ENCODE peak calls at places on chromosomes 1 and 21, in seven cellular contexts. A is epithelial cell of esophagus, U is adrenal gland, N is GM23338, C is astrocyte of the spinal cord, K is AG04450, E is HFF-Myc. P is an unnamed sample.

GRCh38 chr1:31410871-31411270 is 2.1 kb upstream of the SERINC2 start:
- DNase-seq in A (no peak), U (no peak), N (no peak), C (no peak), K (no peak), E (no peak), P (no peak)

GRCh38 chr1:151616505-151616849 is 4.6 kb downstream of the SNX27 start:
- DNase-seq in A (peak), U (no peak), N (no peak), C (no peak), K (no peak), E (no peak), P (peak)

GRCh38 chr1:243620096-243620495 is 229.9 kb downstream of the AKT3 start:
- DNase-seq in A (no peak), U (no peak), N (no peak), C (no peak), K (no peak), E (no peak), P (no peak)

GRCh38 chr1:1080122-1080753 is 6.1 kb upstream of the RNF223 start:
- DNase-seq in A (peak), U (peak), N (peak), C (no peak), K (no peak), E (peak), P (peak)

GRCh38 chr1:46171872-46172271 is 3.0 kb upstream of the TSPAN1 start:
- DNase-seq in A (peak), U (no peak), N (peak), C (no peak), K (no peak), E (no peak), P (no peak)

GRCh38 chr1:84117868-84118267 is 26.2 kb upstream of the PRKACB start:
- DNase-seq in A (peak), U (no peak), N (peak), C (peak), K (peak), E (no peak), P (peak)

GRCh38 chr21:35332841-35333426 is 283.8 kb upstream of the RUNX1 start:
- DNase-seq in A (no peak), U (no peak), N (no peak), C (no peak), K (no peak), E (no peak), P (no peak)

GRCh38 chr1:54972436-54972835 is 8.0 kb upstream of the TMEM61 start:
- DNase-seq in A (no peak), U (no peak), N (no peak), C (no peak), K (no peak), E (no peak), P (no peak)

GRCh38 chr1:43913051-43913501 is 20.5 kb upstream of the ARTN start:
- DNase-seq in A (no peak), U (no peak), N (no peak), C (no peak), K (no peak), E (no peak), P (peak)

GRCh38 chr1:169072945-169073725 is 33.4 kb upstream of the ATP1B1 start:
- DNase-seq in A (peak), U (no peak), N (no peak), C (no peak), K (no peak), E (no peak), P (no peak)

GRCh38 chr1:230067441-230067870 is 418 bp downstream of the GALNT2 start:
- DNase-seq in A (peak), U (peak), N (peak), C (no peak), K (no peak), E (no peak), P (peak)

GRCh38 chr21:37530901-37531351 is 164.4 kb downstream of the DYRK1A start:
- DNase-seq in A (no peak), U (no peak), N (no peak), C (no peak), K (no peak), E (no peak), P (no peak)

GRCh38 chr1:214451591-214451990 is 99.8 kb downstream of the PTPN14 start:
- DNase-seq in A (peak), U (no peak), N (no peak), C (no peak), K (no peak), E (no peak), P (no peak)

GRCh38 chr1:152565535-152566215 is 905 bp downstream of the LCE3E start:
- DNase-seq in A (no peak), U (no peak), N (no peak), C (no peak), K (no peak), E (no peak), P (no peak)

GRCh38 chr1:6490181-6491075 is 1.0 kb downstream of the PLEKHG5 start:
- DNase-seq in A (peak), U (peak), N (peak), C (peak), K (peak), E (peak), P (peak)

GRCh38 chr1:167081594-167081993 is 8.6 kb downstream of the GPA33 start:
- DNase-seq in A (no peak), U (no peak), N (no peak), C (no peak), K (no peak), E (no peak), P (no peak)

GRCh38 chr1:62879962-62880361 is 96.0 kb downstream of the ATG4C start:
- DNase-seq in A (no peak), U (no peak), N (no peak), C (no peak), K (no peak), E (no peak), P (no peak)

GRCh38 chr1:194252189-194252588 is 1065.8 kb upstream of the B3GALT2 start:
- DNase-seq in A (no peak), U (no peak), N (no peak), C (no peak), K (peak), E (peak), P (no peak)

GRCh38 chr1:227903061-227903521 is 44.6 kb downstream of the WNT9A start:
- DNase-seq in A (no peak), U (no peak), N (no peak), C (no peak), K (no peak), E (no peak), P (no peak)

GRCh38 chr1:204989266-204990058 is 53.5 kb upstream of the CNTN2 start:
- DNase-seq in A (peak), U (peak), N (peak), C (peak), K (peak), E (peak), P (peak)

GRCh38 chr1:14320986-14321385 is 277.5 kb upstream of the KAZN start:
- DNase-seq in A (no peak), U (no peak), N (no peak), C (no peak), K (no peak), E (no peak), P (no peak)

GRCh38 chr21:42557420-42557819 is 43.8 kb downstream of the SLC37A1 start:
- DNase-seq in A (no peak), U (no peak), N (no peak), C (no peak), K (no peak), E (no peak), P (no peak)

GRCh38 chr21:39686636-39687035 is 58.3 kb upstream of the IGSF5 start:
- DNase-seq in A (no peak), U (no peak), N (no peak), C (no peak), K (no peak), E (no peak), P (no peak)

GRCh38 chr1:97145321-97145956 is 423.9 kb downstream of the PTBP2 start:
- DNase-seq in A (no peak), U (no peak), N (no peak), C (peak), K (no peak), E (peak), P (peak)

GRCh38 chr1:13699510-13699909 is 478 bp upstream of the PRDM2 start:
- DNase-seq in A (peak), U (peak), N (peak), C (no peak), K (no peak), E (peak), P (no peak)

GRCh38 chr21:42851812-42852665 is 27.3 kb downstream of the WDR4 start:
- DNase-seq in A (no peak), U (no peak), N (no peak), C (no peak), K (no peak), E (no peak), P (no peak)

GRCh38 chr1:156444407-156445001 is 56.1 kb downstream of the MEF2D start:
- DNase-seq in A (peak), U (no peak), N (peak), C (no peak), K (no peak), E (no peak), P (peak)

GRCh38 chr1:215079456-215079855 is 3.1 kb upstream of the KCNK2 start:
- DNase-seq in A (no peak), U (no peak), N (no peak), C (no peak), K (no peak), E (no peak), P (peak)

GRCh38 chr1:51329443-51330325 is 678 bp downstream of the TTC39A start:
- DNase-seq in A (no peak), U (peak), N (no peak), C (no peak), K (no peak), E (no peak), P (no peak)

GRCh38 chr1:180925471-180926051 is 12.9 kb downstream of the KIAA1614 start:
- DNase-seq in A (no peak), U (no peak), N (peak), C (no peak), K (no peak), E (no peak), P (no peak)

GRCh38 chr1:228373681-228374571 is 32.7 kb downstream of the TRIM11 start:
- DNase-seq in A (no peak), U (peak), N (no peak), C (no peak), K (no peak), E (no peak), P (no peak)

GRCh38 chr21:42533306-42533962 is 19.8 kb downstream of the SLC37A1 start:
- DNase-seq in A (no peak), U (no peak), N (no peak), C (no peak), K (no peak), E (no peak), P (no peak)

GRCh38 chr1:112506731-112507130 is 2.0 kb upstream of the WNT2B start:
- DNase-seq in A (no peak), U (no peak), N (no peak), C (no peak), K (no peak), E (no peak), P (no peak)

DNA sequence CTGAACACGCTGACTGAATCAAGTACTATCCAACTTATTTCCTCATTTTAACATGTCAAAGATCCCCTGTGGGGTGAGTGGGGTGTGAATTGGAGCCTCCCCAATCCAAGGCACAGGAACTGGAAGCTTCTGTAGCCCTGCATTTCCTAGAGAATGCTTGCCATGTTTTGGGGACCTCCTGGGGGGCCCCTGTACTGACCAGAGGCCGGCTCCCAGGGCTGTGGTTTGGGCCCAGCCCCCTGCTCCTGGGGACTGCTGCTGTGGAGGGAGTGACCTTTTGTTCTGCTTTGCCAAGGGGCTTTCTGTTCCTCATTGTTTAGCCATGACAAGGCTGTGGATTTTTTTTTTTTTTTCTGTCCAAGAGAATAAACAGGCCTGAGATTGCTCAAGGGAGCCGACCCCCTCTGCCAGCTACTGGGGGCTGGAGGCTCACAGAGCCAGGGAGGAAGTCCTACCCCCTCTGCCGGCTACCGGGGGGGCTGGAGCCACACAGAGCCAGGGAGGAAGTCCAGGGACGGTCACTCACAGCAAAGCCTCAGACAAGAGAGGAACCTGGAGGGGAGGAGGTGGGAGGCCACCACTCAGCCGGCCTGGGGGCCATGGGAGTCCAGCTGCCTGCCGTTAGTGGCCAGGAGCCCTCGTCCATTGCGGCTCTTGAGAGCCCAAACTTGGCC is 17.4 kb downstream of the TNFRSF1B start:
- DNase-seq in A (no peak), U (peak), N (no peak), C (peak), K (peak), E (no peak), P (peak)
- TF ChIP-seq CTCF in A (no peak), U (no peak), N (no peak), C (peak), K (peak), E (no peak), P (peak)

GRCh38 chr1:150560986-150561829 is 12.0 kb downstream of the ADAMTSL4 start:
- DNase-seq in A (peak), U (peak), N (peak), C (peak), K (peak), E (peak), P (peak)

GRCh38 chr1:150559627-150560010 is 10.4 kb downstream of the ADAMTSL4 start:
- DNase-seq in A (no peak), U (no peak), N (no peak), C (no peak), K (no peak), E (no peak), P (no peak)

GRCh38 chr1:150560011-150560438 is 10.8 kb downstream of the ADAMTSL4 start:
- DNase-seq in A (peak), U (peak), N (peak), C (peak), K (no peak), E (no peak), P (peak)

GRCh38 chr1:150561830-150562367 is 12.7 kb downstream of the ADAMTSL4 start:
- DNase-seq in A (peak), U (peak), N (peak), C (peak), K (peak), E (peak), P (peak)

DNA sequence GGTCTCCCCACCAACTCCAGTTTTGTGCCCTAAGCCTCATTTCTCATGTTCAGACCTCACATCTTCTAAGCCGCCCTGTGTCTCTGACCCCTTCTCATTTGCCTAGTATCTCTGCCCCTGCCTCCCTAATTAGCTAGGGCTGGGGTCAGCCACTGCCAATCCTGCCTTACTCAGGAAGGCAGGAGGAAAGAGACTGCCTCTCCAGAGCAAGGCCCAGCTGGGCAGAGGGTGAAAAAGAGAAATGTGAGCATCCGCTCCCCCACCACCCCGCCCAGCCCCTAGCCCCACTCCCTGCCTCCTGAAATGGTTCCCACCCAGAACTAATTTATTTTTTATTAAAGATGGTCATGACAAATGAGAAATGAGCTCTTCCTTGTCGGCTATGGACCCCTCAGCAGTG is 11.4 kb downstream of the ADAMTSL4 start:
- DNase-seq in A (no peak), U (no peak), N (peak), C (no peak), K (no peak), E (no peak), P (no peak)
- H3K4me3 ChIP-seq in A (peak), U (no peak), N (peak), C (peak), K (peak), E (peak), P (peak)

GRCh38 chr1:173128737-173129136 is 78.0 kb upstream of the TNFSF18 start:
- DNase-seq in A (peak), U (no peak), N (no peak), C (no peak), K (no peak), E (no peak), P (no peak)
- TF ChIP-seq CTCF in A (no peak), U (no peak), N (no peak), C (no peak), K (no peak), E (no peak), P (no peak)

DNA sequence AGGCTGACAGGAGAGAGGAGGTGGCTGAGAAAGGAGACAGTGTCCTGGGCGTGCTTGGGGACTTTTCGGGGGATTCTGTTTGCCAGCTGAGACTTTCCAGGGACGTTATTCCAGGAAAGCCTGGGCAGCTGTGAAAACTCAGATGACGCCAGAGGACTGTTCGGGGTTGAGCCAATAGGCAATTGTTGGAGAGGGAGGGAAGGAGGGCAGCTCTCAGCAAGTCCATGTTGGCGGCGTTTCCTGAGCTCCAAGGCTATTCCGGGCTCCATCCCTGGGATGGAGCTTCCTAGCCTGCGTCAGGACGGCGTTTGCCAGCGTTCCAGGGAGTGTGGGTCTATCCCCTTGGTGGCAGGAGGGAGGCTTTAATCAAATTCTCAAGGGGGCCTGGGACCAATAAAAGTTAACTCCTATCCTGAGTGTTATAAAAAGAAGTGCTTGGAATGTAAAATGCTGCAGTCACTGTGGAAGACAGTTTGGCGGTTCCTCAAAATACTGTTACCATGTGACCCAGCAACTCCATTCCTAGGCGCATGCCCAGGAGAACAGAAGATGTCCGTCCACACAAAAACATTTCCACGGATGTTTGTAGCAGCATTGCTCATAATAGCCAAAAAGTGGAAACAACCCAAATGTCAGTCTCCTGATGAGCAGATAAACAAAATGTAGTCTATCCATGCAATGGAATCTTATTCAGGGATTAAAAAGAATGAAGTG is 15.2 kb downstream of the SLC27A3 start:
- DNase-seq in A (no peak), U (peak), N (no peak), C (peak), K (peak), E (no peak), P (peak)
- H3K4me3 ChIP-seq in A (no peak), U (no peak), N (no peak), C (no peak), K (peak), E (no peak), P (peak)

DNA sequence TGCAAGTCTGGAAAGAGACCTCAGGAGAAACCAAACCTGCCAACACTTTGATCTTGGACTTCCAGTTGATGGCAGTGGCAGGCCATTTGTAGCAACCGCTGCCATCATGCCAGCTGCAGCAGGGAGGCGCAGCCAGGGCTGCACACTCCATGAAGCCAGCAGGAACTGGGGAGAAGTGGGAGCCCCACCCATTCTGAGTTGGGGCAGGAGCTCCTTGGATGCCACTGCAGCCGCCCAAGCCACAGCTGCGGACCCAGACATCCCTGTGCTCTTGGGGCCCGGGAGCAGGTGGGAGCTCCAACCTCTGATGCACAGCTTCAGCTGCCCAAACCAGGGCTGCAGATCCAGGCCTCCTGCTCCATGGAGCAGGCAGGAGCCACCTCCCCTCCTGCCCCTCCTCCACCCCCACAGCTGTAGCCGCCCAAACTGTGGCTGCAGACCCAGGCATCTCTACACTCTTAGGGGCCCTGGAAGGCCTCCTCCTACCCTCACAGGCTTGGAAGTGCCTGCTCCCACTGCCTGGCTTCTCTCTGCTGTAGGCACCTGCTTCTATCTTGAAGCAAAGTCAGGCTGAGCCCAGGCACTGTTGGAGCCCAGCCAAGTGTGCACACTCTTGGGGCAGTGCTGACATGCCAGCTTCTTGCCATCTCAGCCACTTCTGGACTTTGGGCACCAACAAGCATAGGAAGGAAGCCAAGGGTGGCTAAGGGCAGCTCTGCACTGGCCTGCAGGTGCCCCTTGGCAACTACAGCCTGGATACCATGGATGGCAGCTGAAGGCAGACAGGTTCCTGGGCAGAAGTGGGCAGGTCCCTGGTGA is 20.0 kb upstream of the DISP1 start:
- DNase-seq in A (peak), U (no peak), N (no peak), C (no peak), K (no peak), E (no peak), P (peak)
- TF ChIP-seq CTCF in A (peak), U (no peak), N (no peak), C (peak), K (no peak), E (peak), P (peak)

DNA sequence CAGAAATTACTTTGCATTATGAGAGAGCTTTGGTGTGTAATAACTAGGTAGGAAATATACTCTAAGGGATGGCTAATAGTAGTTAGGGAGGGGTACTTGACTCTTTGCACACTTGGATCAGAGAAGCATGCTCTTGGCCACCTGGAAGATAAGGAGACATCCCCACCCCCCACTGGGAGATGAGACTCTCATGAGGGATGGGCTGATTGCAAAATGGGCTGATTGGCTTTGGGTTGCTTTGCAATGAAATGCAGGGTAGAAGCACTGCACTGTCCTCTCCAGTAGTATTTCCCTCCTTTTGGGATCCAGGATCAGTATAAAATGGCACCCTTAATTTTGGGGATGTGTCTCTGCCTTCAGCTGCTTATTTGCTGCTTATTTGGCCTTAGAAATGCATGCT is 71.2 kb upstream of the EPS8L3 start:
- DNase-seq in A (no peak), U (no peak), N (no peak), C (no peak), K (no peak), E (no peak), P (no peak)
- H3K4me3 ChIP-seq in A (no peak), U (no peak), N (no peak), C (no peak), K (no peak), E (no peak), P (no peak)